ENCODE peak calls at places on chromosomes 1 and 21, in seven cellular contexts. P is DMS 273 treated with DMSO at 0.1 percent for 48 hours; C is neural progenitor cell; A is GM12892; U is stimulated activated naive CD4-positive, alpha-beta T cell treated with Interleukin-2 at 50 U/mL for 16 hours; T is H9; V is GM04504. B is an unnamed sample.

GRCh38 chr1:234870020-234870378 is 258.6 kb downstream of the TOMM20 start:
- DNase-seq in T (no peak), P (peak; percentile 90), U (no peak), V (no peak), C (no peak), A (no peak), B (no peak)

GRCh38 chr21:44751799-44752636 is 40.6 kb upstream of the TSPEAR start:
- DNase-seq in C (no peak), P (no peak), A (no peak), U (no peak), V (no peak), T (no peak), B (no peak)

GRCh38 chr1:111475706-111476105 is 1.9 kb downstream of the C1orf162 start:
- DNase-seq in V (no peak), C (no peak), U (peak; percentile 23), A (no peak), T (no peak), P (no peak), B (peak; percentile 33)

GRCh38 chr21:27190601-27191000 is 223.7 kb upstream of the ADAMTS5 start:
- DNase-seq in A (no peak), C (no peak), P (no peak), U (no peak), T (no peak), V (peak; percentile 28), B (no peak)

GRCh38 chr1:88685239-88685604 is 1.1 kb downstream of the PKN2 start:
- DNase-seq in V (no peak), C (no peak), U (no peak), P (no peak), A (no peak), T (no peak), B (no peak)

GRCh38 chr21:38323721-38324591 is 67.2 kb downstream of the KCNJ15 start:
- DNase-seq in A (no peak), P (peak; percentile 56), V (peak; percentile 99), C (peak; percentile 6), T (peak; percentile 43), U (no peak), B (no peak)

GRCh38 chr21:33368576-33368975 is 34.6 kb upstream of the IFNGR2 start:
- DNase-seq in V (no peak), C (no peak), U (no peak), T (peak; percentile 48), A (no peak), P (no peak), B (no peak)

GRCh38 chr1:246632584-246633168 is 66.4 kb downstream of the CNST start:
- DNase-seq in C (peak; percentile 8), A (no peak), T (no peak), U (no peak), V (peak; percentile 86), P (no peak), B (no peak)

GRCh38 chr1:209218113-209218512 is 365.4 kb upstream of the CAMK1G start:
- DNase-seq in U (no peak), P (no peak), C (no peak), T (no peak), A (no peak), V (no peak), B (no peak)

GRCh38 chr1:221284028-221284427 is 404.8 kb downstream of the HLX start:
- DNase-seq in V (no peak), C (no peak), A (no peak), T (no peak), P (peak; percentile 18), U (no peak), B (no peak)

GRCh38 chr1:160622885-160623633 is 23.8 kb downstream of the SLAMF1 start:
- DNase-seq in V (no peak), C (no peak), T (no peak), U (peak; percentile 44), P (no peak), A (no peak), B (no peak)

GRCh38 chr21:33655591-33656221 is 13.4 kb downstream of the ITSN1 start:
- DNase-seq in V (no peak), T (peak; percentile 49), C (no peak), P (no peak), U (no peak), A (no peak), B (no peak)

GRCh38 chr1:116232989-116233514 is 121.9 kb downstream of the MAB21L3 start:
- DNase-seq in U (no peak), T (no peak), V (no peak), C (peak; percentile 14), P (no peak), A (no peak), B (no peak)

GRCh38 chr1:42154685-42155084 is 1.5 kb downstream of the GUCA2B start:
- DNase-seq in T (no peak), A (no peak), V (no peak), U (no peak), P (no peak), C (no peak), B (no peak)

GRCh38 chr1:46405204-46405555 is 11.1 kb downstream of the FAAH start:
- DNase-seq in C (no peak), P (no peak), U (no peak), A (no peak), T (no peak), V (no peak), B (no peak)

GRCh38 chr1:178020968-178021640 is 51.2 kb upstream of the SEC16B start:
- DNase-seq in A (no peak), U (no peak), C (no peak), V (no peak), P (peak; percentile 5), T (no peak), B (no peak)

GRCh38 chr1:83670891-83671565 is 327.9 kb downstream of the TTLL7 start:
- DNase-seq in U (no peak), A (no peak), T (no peak), C (no peak), P (no peak), V (no peak), B (no peak)

GRCh38 chr1:118982816-118983557 is 5.2 kb downstream of the TBX15 start:
- DNase-seq in U (no peak), A (no peak), P (no peak), V (no peak), T (no peak), C (no peak), B (no peak)

GRCh38 chr1:82246050-82246449 is 445.3 kb downstream of the ADGRL2 start:
- DNase-seq in V (no peak), C (no peak), U (no peak), T (no peak), P (no peak), A (no peak), B (no peak)

GRCh38 chr1:77282187-77282865 is 507 bp downstream of the AK5 start:
- DNase-seq in T (peak; percentile 48), A (peak; percentile 29), V (no peak), P (no peak), U (no peak), C (peak; percentile 67), B (peak; percentile 42)

GRCh38 chr1:96387785-96388184 is 333.8 kb upstream of the PTBP2 start:
- DNase-seq in V (no peak), C (no peak), P (peak; percentile 56), T (no peak), A (no peak), U (no peak), B (no peak)

GRCh38 chr1:180572745-180573144 is 14.0 kb downstream of the OVAAL start:
- DNase-seq in A (no peak), U (no peak), C (no peak), T (no peak), P (no peak), V (no peak), B (no peak)

GRCh38 chr1:6234502-6235295 is 1.1 kb downstream of the ICMT start:
- DNase-seq in V (no peak), A (no peak), T (no peak), C (no peak), U (no peak), P (no peak), B (no peak)

GRCh38 chr1:151312439-151313225 is 14.6 kb downstream of the PI4KB start:
- DNase-seq in V (no peak), U (no peak), A (no peak), T (no peak), C (no peak), P (no peak), B (no peak)

GRCh38 chr1:185156854-185157598 is at the start of the genes SWT1 and TRMT1L:
- DNase-seq in P (peak; percentile 99), A (peak; percentile 60), V (peak; percentile 99), T (peak; percentile 99), C (peak; percentile 99), U (peak; percentile 99), B (peak; percentile 96)

GRCh38 chr1:14413809-14414208 is 184.7 kb upstream of the KAZN start:
- DNase-seq in U (no peak), C (no peak), P (no peak), A (no peak), T (no peak), V (peak; percentile 27), B (no peak)

GRCh38 chr1:27605796-27606707 is 2.1 kb upstream of the AHDC1 start:
- DNase-seq in U (peak; percentile 47), C (peak; percentile 88), T (peak; percentile 81), V (no peak), P (peak; percentile 36), A (no peak), B (peak; percentile 70)

GRCh38 chr1:155322571-155322952 is 1.9 kb downstream of the RUSC1 start:
- DNase-seq in T (no peak), A (no peak), V (no peak), P (no peak), C (peak; percentile 64), U (no peak), B (no peak)

GRCh38 chr1:94411217-94411616 is 7.0 kb upstream of the ABCD3 start:
- DNase-seq in V (no peak), U (no peak), P (no peak), T (no peak), A (no peak), C (no peak), B (no peak)

GRCh38 chr1:209880051-209880450 is 52.3 kb downstream of the UTP25 start:
- DNase-seq in P (no peak), C (no peak), A (no peak), U (no peak), V (no peak), T (no peak), B (no peak)

GRCh38 chr1:98860314-98860713 is 144.3 kb downstream of the PLPPR5 start:
- DNase-seq in V (no peak), A (no peak), T (no peak), C (no peak), U (no peak), P (no peak), B (no peak)

GRCh38 chr1:25661043-25661807 is 44.6 kb downstream of the MAN1C1 start:
- DNase-seq in V (no peak), A (no peak), P (no peak), C (peak; percentile 58), T (peak; percentile 22), U (no peak), B (no peak)

GRCh38 chr21:45255381-45256020 is 32.2 kb downstream of the POFUT2 start:
- DNase-seq in U (no peak), V (no peak), A (no peak), T (peak; percentile 26), P (no peak), C (no peak), B (no peak)

GRCh38 chr21:46301759-46302158 is 15.6 kb downstream of the YBEY start:
- DNase-seq in C (no peak), P (no peak), V (no peak), U (no peak), A (no peak), T (no peak), B (no peak)